ENCODE peak calls at places on chromosomes 3 and 15, in seven cellular contexts. One of them, this sample, is unnamed.
A peak's percentile ranks its signal among the peaks of the same experiment; 100 is the strongest.

GRCh38 chr3:157136647-157137387 is 23.1 kb downstream of the CCNL1 start:
- DNase-seq in A172: no peak
- DNase-seq in uterus: no peak
- DNase-seq in right cardiac atrium: peak; percentile 67
- DNase-seq in activated naive CD8-positive, alpha-beta T cell treated with anti-CD3 and anti-CD28 coated beads, Interleukin-2, amount 50 U/mL, for 24 hours: no peak
- DNase-seq in Right ventricle myocardium inferior: no peak
- DNase-seq in Right ventricle myocardium superior: no peak
- DNase-seq in this sample: no peak

GRCh38 chr15:68114356-68114755 is 60.2 kb downstream of the PIAS1 start:
- DNase-seq in A172: no peak
- DNase-seq in uterus: no peak
- DNase-seq in right cardiac atrium: no peak
- DNase-seq in activated naive CD8-positive, alpha-beta T cell treated with anti-CD3 and anti-CD28 coated beads, Interleukin-2, amount 50 U/mL, for 24 hours: no peak
- DNase-seq in Right ventricle myocardium inferior: no peak
- DNase-seq in Right ventricle myocardium superior: no peak
- DNase-seq in this sample: no peak

GRCh38 chr15:41849204-41849603 is 10.6 kb downstream of the PLA2G4B start:
- DNase-seq in A172: no peak
- DNase-seq in uterus: no peak
- DNase-seq in right cardiac atrium: no peak
- DNase-seq in activated naive CD8-positive, alpha-beta T cell treated with anti-CD3 and anti-CD28 coated beads, Interleukin-2, amount 50 U/mL, for 24 hours: no peak
- DNase-seq in Right ventricle myocardium inferior: no peak
- DNase-seq in Right ventricle myocardium superior: no peak
- DNase-seq in this sample: no peak

GRCh38 chr15:40244961-40245523 is 6.2 kb downstream of the PAK6 start:
- DNase-seq in A172: no peak
- DNase-seq in uterus: no peak
- DNase-seq in right cardiac atrium: no peak
- DNase-seq in activated naive CD8-positive, alpha-beta T cell treated with anti-CD3 and anti-CD28 coated beads, Interleukin-2, amount 50 U/mL, for 24 hours: no peak
- DNase-seq in Right ventricle myocardium inferior: peak; percentile 16
- DNase-seq in Right ventricle myocardium superior: no peak
- DNase-seq in this sample: no peak

GRCh38 chr15:35863655-35864054 is 317.7 kb upstream of the DPH6 start:
- DNase-seq in A172: no peak
- DNase-seq in uterus: no peak
- DNase-seq in right cardiac atrium: no peak
- DNase-seq in activated naive CD8-positive, alpha-beta T cell treated with anti-CD3 and anti-CD28 coated beads, Interleukin-2, amount 50 U/mL, for 24 hours: no peak
- DNase-seq in Right ventricle myocardium inferior: no peak
- DNase-seq in Right ventricle myocardium superior: no peak
- DNase-seq in this sample: no peak

GRCh38 chr3:154121236-154122095 is at the start of gene ARHGEF26:
- DNase-seq in A172: peak; percentile 67
- DNase-seq in uterus: peak; percentile 89
- DNase-seq in right cardiac atrium: peak; percentile 95
- DNase-seq in activated naive CD8-positive, alpha-beta T cell treated with anti-CD3 and anti-CD28 coated beads, Interleukin-2, amount 50 U/mL, for 24 hours: peak; percentile 62
- DNase-seq in Right ventricle myocardium inferior: peak; percentile 91
- DNase-seq in Right ventricle myocardium superior: peak; percentile 90
- DNase-seq in this sample: peak; percentile 72

GRCh38 chr3:60603860-60604259 is 647.4 kb downstream of the FHIT start:
- DNase-seq in A172: no peak
- DNase-seq in uterus: no peak
- DNase-seq in right cardiac atrium: no peak
- DNase-seq in activated naive CD8-positive, alpha-beta T cell treated with anti-CD3 and anti-CD28 coated beads, Interleukin-2, amount 50 U/mL, for 24 hours: no peak
- DNase-seq in Right ventricle myocardium inferior: no peak
- DNase-seq in Right ventricle myocardium superior: no peak
- DNase-seq in this sample: no peak

GRCh38 chr15:94844533-94845390 is 613.4 kb downstream of the MCTP2 start:
- DNase-seq in A172: no peak
- DNase-seq in uterus: peak; percentile 68
- DNase-seq in right cardiac atrium: peak; percentile 89
- DNase-seq in activated naive CD8-positive, alpha-beta T cell treated with anti-CD3 and anti-CD28 coated beads, Interleukin-2, amount 50 U/mL, for 24 hours: peak; percentile 9
- DNase-seq in Right ventricle myocardium inferior: peak; percentile 78
- DNase-seq in Right ventricle myocardium superior: peak; percentile 80
- DNase-seq in this sample: no peak

GRCh38 chr3:186217820-186218164 is 108.9 kb upstream of the ETV5 start:
- DNase-seq in A172: peak; percentile 87
- DNase-seq in uterus: no peak
- DNase-seq in right cardiac atrium: no peak
- DNase-seq in activated naive CD8-positive, alpha-beta T cell treated with anti-CD3 and anti-CD28 coated beads, Interleukin-2, amount 50 U/mL, for 24 hours: no peak
- DNase-seq in Right ventricle myocardium inferior: no peak
- DNase-seq in Right ventricle myocardium superior: no peak
- DNase-seq in this sample: peak; percentile 69

GRCh38 chr15:34754674-34755418 is at the start of gene GJD2:
- DNase-seq in A172: no peak
- DNase-seq in uterus: no peak
- DNase-seq in right cardiac atrium: peak; percentile 46
- DNase-seq in activated naive CD8-positive, alpha-beta T cell treated with anti-CD3 and anti-CD28 coated beads, Interleukin-2, amount 50 U/mL, for 24 hours: no peak
- DNase-seq in Right ventricle myocardium inferior: peak; percentile 60
- DNase-seq in Right ventricle myocardium superior: no peak
- DNase-seq in this sample: no peak

GRCh38 chr15:57235865-57236264 is 140.4 kb upstream of the CGNL1 start:
- DNase-seq in A172: peak; percentile 58
- DNase-seq in uterus: no peak
- DNase-seq in right cardiac atrium: no peak
- DNase-seq in activated naive CD8-positive, alpha-beta T cell treated with anti-CD3 and anti-CD28 coated beads, Interleukin-2, amount 50 U/mL, for 24 hours: no peak
- DNase-seq in Right ventricle myocardium inferior: no peak
- DNase-seq in Right ventricle myocardium superior: no peak
- DNase-seq in this sample: peak; percentile 81

GRCh38 chr15:73599934-73600333 is 33.3 kb downstream of the NPTN start:
- DNase-seq in A172: peak; percentile 49
- DNase-seq in uterus: no peak
- DNase-seq in right cardiac atrium: no peak
- DNase-seq in activated naive CD8-positive, alpha-beta T cell treated with anti-CD3 and anti-CD28 coated beads, Interleukin-2, amount 50 U/mL, for 24 hours: no peak
- DNase-seq in Right ventricle myocardium inferior: no peak
- DNase-seq in Right ventricle myocardium superior: no peak
- DNase-seq in this sample: peak; percentile 77

GRCh38 chr3:53114412-53115074 is 15.7 kb downstream of the RFT1 start:
- DNase-seq in A172: peak; percentile 77
- DNase-seq in uterus: no peak
- DNase-seq in right cardiac atrium: no peak
- DNase-seq in activated naive CD8-positive, alpha-beta T cell treated with anti-CD3 and anti-CD28 coated beads, Interleukin-2, amount 50 U/mL, for 24 hours: no peak
- DNase-seq in Right ventricle myocardium inferior: no peak
- DNase-seq in Right ventricle myocardium superior: no peak
- DNase-seq in this sample: peak; percentile 6

GRCh38 chr15:89315375-89315929 is 19.2 kb downstream of the POLG start:
- DNase-seq in A172: no peak
- DNase-seq in uterus: no peak
- DNase-seq in right cardiac atrium: no peak
- DNase-seq in activated naive CD8-positive, alpha-beta T cell treated with anti-CD3 and anti-CD28 coated beads, Interleukin-2, amount 50 U/mL, for 24 hours: no peak
- DNase-seq in Right ventricle myocardium inferior: no peak
- DNase-seq in Right ventricle myocardium superior: no peak
- DNase-seq in this sample: no peak

GRCh38 chr3:126439346-126439967 is 36.2 kb downstream of the ZXDC start:
- DNase-seq in A172: no peak
- DNase-seq in uterus: no peak
- DNase-seq in right cardiac atrium: no peak
- DNase-seq in activated naive CD8-positive, alpha-beta T cell treated with anti-CD3 and anti-CD28 coated beads, Interleukin-2, amount 50 U/mL, for 24 hours: no peak
- DNase-seq in Right ventricle myocardium inferior: peak; percentile 56
- DNase-seq in Right ventricle myocardium superior: no peak
- DNase-seq in this sample: no peak

GRCh38 chr3:127457094-127457475 is 133.4 kb downstream of the TPRA1 start:
- DNase-seq in A172: no peak
- DNase-seq in uterus: no peak
- DNase-seq in right cardiac atrium: peak; percentile 69
- DNase-seq in activated naive CD8-positive, alpha-beta T cell treated with anti-CD3 and anti-CD28 coated beads, Interleukin-2, amount 50 U/mL, for 24 hours: peak; percentile 34
- DNase-seq in Right ventricle myocardium inferior: no peak
- DNase-seq in Right ventricle myocardium superior: peak; percentile 51
- DNase-seq in this sample: peak; percentile 93

GRCh38 chr3:185069583-185070030 is 83.3 kb downstream of the C3orf70 start:
- DNase-seq in A172: no peak
- DNase-seq in uterus: no peak
- DNase-seq in right cardiac atrium: no peak
- DNase-seq in activated naive CD8-positive, alpha-beta T cell treated with anti-CD3 and anti-CD28 coated beads, Interleukin-2, amount 50 U/mL, for 24 hours: no peak
- DNase-seq in Right ventricle myocardium inferior: no peak
- DNase-seq in Right ventricle myocardium superior: no peak
- DNase-seq in this sample: no peak

GRCh38 chr3:64584193-64584592 is 103.6 kb downstream of the ADAMTS9 start:
- DNase-seq in A172: no peak
- DNase-seq in uterus: no peak
- DNase-seq in right cardiac atrium: no peak
- DNase-seq in activated naive CD8-positive, alpha-beta T cell treated with anti-CD3 and anti-CD28 coated beads, Interleukin-2, amount 50 U/mL, for 24 hours: no peak
- DNase-seq in Right ventricle myocardium inferior: no peak
- DNase-seq in Right ventricle myocardium superior: no peak
- DNase-seq in this sample: no peak

This sample was measured in NCI-H226.